ENCODE peak calls at places on chromosomes 11 and 22, in eight cellular contexts. Z is A549, L is HepG2, P is endothelial cell of umbilical vein, B is NB4, I is K562, N is H1, A is GM12878. U is an unnamed sample.

GRCh38 chr11:61921446-61921845 is 4.1 kb upstream of the RAB3IL1 start:
- DNase-seq in N (peak; percentile 31), P (no peak), I (peak; percentile 8), A (no peak), B (no peak), L (no peak), Z (no peak), U (no peak)

GRCh38 chr11:75028321-75029097 is 39.8 kb downstream of the NEU3 start:
- DNase-seq in P (no peak), I (peak; percentile 4), N (peak; percentile 26), A (no peak), L (no peak), Z (no peak), B (no peak), U (no peak)

GRCh38 chr22:29078869-29079207 is 6.0 kb downstream of the KREMEN1 start:
- DNase-seq in B (no peak), N (no peak), I (no peak), P (no peak), A (no peak), L (no peak), Z (no peak), U (no peak)

GRCh38 chr11:1837171-1838076 is 1.4 kb upstream of the TNNI2 start:
- DNase-seq in I (peak; percentile 87), L (peak; percentile 45), Z (peak; percentile 59), P (peak; percentile 19), A (no peak), B (peak; percentile 85), N (peak; percentile 90), U (no peak)

GRCh38 chr11:84476581-84476980 is 1150.6 kb downstream of the DLG2 start:
- DNase-seq in Z (no peak), L (no peak), B (no peak), N (no peak), I (no peak), A (no peak), P (no peak), U (no peak)

GRCh38 chr11:123202155-123202714 is 7.2 kb upstream of the CLMP start:
- DNase-seq in L (no peak), B (no peak), N (peak; percentile 39), I (no peak), P (no peak), A (no peak), Z (no peak), U (no peak)

GRCh38 chr11:10322401-10322800 is 17.5 kb downstream of the ADM start:
- DNase-seq in A (no peak), B (no peak), P (peak; percentile 46), L (no peak), N (no peak), I (no peak), Z (no peak), U (no peak)

GRCh38 chr22:25099202-25099601 is 100.5 kb upstream of the CRYBB3 start:
- DNase-seq in P (no peak), A (no peak), L (no peak), Z (no peak), B (no peak), I (no peak), N (no peak), U (no peak)

GRCh38 chr11:122634507-122634906 is 21.0 kb upstream of the UBASH3B start:
- DNase-seq in A (no peak), B (peak; percentile 30), P (no peak), I (no peak), L (no peak), N (peak; percentile 68), Z (no peak), U (no peak)

DNA sequence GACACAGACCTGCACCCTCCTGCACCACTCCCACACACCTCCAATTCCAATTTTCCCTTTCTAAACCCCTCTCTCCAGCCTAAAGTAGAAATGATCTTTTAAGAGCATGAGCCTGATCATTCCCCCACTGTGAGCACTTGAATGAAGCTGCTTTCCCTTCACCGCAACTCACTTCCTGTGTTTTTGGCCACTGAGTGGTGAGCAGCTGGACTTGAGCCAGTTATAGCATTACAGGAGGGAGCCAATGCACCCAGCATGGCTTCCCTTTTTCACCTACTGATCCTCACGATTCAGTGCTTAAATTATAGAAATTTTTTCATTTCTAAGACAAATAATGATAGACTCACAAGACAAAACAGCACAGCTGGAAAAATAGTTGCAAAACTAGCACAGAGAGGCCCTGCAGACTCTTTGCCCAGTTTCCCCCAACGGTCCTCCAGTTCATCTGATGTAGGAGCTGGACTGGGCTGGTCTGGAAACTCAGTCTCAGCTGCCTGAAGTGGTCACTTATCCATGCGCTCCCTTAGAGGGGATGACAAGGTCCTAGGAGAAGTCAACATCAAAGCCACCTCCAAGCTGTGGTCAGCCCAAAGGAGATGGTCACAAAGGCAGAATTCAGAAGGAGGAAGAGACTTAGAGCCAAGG is 9.8 kb upstream of the APOL4 start:
- DNase-seq in A (no peak), Z (no peak), B (peak; percentile 86), I (no peak), L (no peak), P (peak; percentile 42), N (no peak), U (no peak)
- TF ChIP-seq MAX in A (no peak), Z (no peak), B (no peak), I (no peak), L (no peak), P (no peak), N (no peak), U (no peak)

GRCh38 chr11:65182258-65183170 is 786 bp downstream of the CAPN1 start:
- DNase-seq in B (no peak), L (peak; percentile 34), I (peak; percentile 46), N (no peak), P (peak; percentile 28), Z (peak; percentile 36), A (no peak), U (peak; percentile 15)

GRCh38 chr11:65181569-65182257 is at the start of gene CAPN1:
- DNase-seq in N (peak; percentile 89), I (peak; percentile 91), P (peak; percentile 71), L (peak; percentile 74), Z (peak; percentile 86), A (peak; percentile 49), B (peak; percentile 97), U (peak; percentile 87)

GRCh38 chr11:65183201-65183891 is 1.6 kb downstream of the CAPN1 start:
- DNase-seq in A (no peak), N (no peak), L (no peak), B (no peak), Z (no peak), I (no peak), P (no peak), U (peak; percentile 37)

GRCh38 chr11:65184146-65184545 is 2.4 kb downstream of the CAPN1 start:
- DNase-seq in N (peak; percentile 87), B (no peak), Z (no peak), P (no peak), A (no peak), L (no peak), I (no peak), U (no peak)

DNA sequence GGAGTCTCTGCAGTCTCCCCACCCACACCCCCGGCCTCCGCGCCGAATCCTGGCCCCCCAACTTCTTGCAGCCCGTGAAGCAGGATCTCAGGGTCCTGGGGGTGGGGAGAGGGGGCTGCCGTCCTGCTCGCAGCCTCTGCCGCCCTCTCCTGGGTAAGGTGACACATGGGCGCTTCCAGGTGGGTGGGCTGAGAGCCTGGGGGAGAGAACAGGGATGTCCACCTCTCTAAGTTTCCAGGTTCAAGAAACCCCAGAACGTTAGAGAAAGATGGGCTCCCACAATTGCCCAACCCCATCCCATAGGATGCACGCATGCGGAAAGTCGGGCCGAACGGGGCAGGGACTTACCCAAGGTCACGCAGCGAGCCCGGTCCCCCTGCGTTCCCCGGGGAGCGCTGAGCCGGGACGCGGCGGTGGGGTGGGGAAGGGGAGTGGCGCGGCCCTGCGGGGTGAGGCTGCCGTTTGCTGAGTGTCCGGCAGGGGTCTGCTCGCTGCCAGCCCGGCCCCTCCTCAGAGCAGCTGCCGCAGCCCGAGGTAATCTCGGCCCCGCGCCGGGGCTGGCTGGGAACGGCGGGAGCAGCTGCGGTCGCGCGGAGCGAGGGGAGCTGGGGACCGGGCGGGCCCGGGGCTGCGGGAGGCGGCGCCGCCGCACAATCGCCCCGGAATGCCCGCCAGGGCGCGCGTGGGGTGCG is 705 bp upstream of the CAPN1 start:
- DNase-seq in A (peak; percentile 19), I (peak; percentile 83), P (peak; percentile 67), B (peak; percentile 87), N (peak; percentile 90), L (peak; percentile 61), Z (peak; percentile 77), U (peak; percentile 29)
- TF ChIP-seq POLR2A in A (no peak), I (no peak), P (no peak), B (no peak), N (no peak), L (peak; percentile 47), Z (no peak), U (no peak)

GRCh38 chr22:48354082-48354481 is 1473.6 kb downstream of the BRD1 start:
- DNase-seq in A (no peak), I (no peak), L (no peak), N (no peak), B (no peak), Z (peak; percentile 29), P (no peak), U (no peak)
- TF ChIP-seq MAX in A (no peak), I (no peak), L (no peak), N (no peak), B (no peak), Z (no peak), P (no peak), U (no peak)

GRCh38 chr11:68306636-68307035 is 5.8 kb upstream of the LRP5 start:
- DNase-seq in L (no peak), N (no peak), I (no peak), B (no peak), P (no peak), Z (no peak), A (no peak), U (no peak)

GRCh38 chr11:68308068-68308467 is 4.3 kb upstream of the LRP5 start:
- DNase-seq in B (no peak), L (no peak), N (no peak), A (no peak), Z (no peak), I (no peak), P (no peak), U (no peak)

GRCh38 chr11:68302256-68303054 is 9.9 kb upstream of the LRP5 start:
- DNase-seq in Z (peak; percentile 63), A (no peak), N (no peak), P (no peak), L (peak; percentile 71), B (no peak), I (peak; percentile 12), U (peak; percentile 39)

GRCh38 chr11:68303083-68303482 is 9.3 kb upstream of the LRP5 start:
- DNase-seq in P (no peak), B (peak; percentile 46), L (no peak), Z (no peak), N (no peak), A (no peak), I (no peak), U (no peak)

DNA sequence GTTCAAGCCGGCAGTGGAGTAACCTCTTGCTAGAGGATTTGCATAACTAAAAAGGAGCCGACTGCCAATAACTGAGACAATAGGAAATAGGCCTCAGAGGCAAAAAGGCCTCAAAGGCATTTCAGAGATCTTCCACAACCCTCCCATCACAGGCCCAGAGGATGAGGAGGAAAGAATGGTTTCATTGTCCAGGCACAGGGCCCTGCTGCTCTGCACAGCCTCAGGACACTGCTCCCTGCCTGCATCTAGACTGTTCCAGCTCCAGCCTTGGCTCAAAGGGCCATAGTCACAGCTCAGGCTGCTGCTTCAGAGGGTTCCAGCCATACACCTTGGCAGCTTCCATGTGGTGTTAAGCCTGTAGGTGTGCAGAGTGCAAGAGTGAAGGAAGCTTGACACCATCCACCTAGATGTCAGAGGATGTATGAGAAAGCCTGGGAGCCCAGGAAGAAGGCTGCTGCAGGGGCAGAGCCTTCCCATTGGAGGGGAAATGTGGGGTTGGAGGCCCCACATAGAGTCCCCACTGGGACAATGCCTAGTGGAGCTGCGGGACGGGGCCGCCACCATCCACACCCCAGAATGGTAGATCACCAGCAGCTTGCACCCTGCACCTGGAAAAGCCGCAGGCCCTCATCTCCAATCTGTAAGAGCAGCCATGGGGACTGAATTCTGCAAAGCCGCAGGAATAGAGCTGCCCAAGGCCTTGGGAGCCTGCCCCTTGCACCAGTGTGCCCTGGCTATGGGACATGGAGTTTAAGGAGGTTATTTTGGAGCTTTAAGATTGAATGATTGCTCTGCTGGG is 8.2 kb upstream of the LRP5 start:
- DNase-seq in L (no peak), N (no peak), I (no peak), Z (no peak), P (no peak), B (no peak), A (no peak), U (no peak)
- TF ChIP-seq POLR2A in L (no peak), N (no peak), I (no peak), Z (no peak), P (no peak), B (no peak), A (no peak), U (no peak)

U was measured in HCT116.